ENCODE peak calls at places on chromosomes 1 and 21, in nine cellular contexts. T is Daoy; G is iPS-NIHi11; S is H9; B is neural progenitor cell; J is NCI-H1417; F is M059J; P is T-helper 22 cell; X is naive thymus-derived CD8-positive, alpha-beta T cell. U is an unnamed sample.

GRCh38 chr1:77671836-77672235 is 10.6 kb downstream of the ZZZ3 start:
- DNase-seq in G (no peak), T (peak), P (no peak), J (no peak), X (no peak), B (no peak), S (no peak), F (peak), U (peak)

GRCh38 chr1:156704930-156705320 is 458 bp downstream of the CRABP2 start:
- DNase-seq in G (no peak), T (peak), F (peak), S (no peak), P (no peak), B (peak), J (peak), X (no peak), U (peak)

GRCh38 chr1:20248954-20249612 is 41.6 kb upstream of the VWA5B1 start:
- DNase-seq in X (peak), B (no peak), J (no peak), F (peak), P (no peak), T (no peak), G (no peak), S (no peak), U (no peak)

GRCh38 chr1:183159960-183160359 is 26.1 kb upstream of the LAMC2 start:
- DNase-seq in S (no peak), B (no peak), X (no peak), G (peak), T (peak), P (no peak), F (peak), J (peak), U (peak)

GRCh38 chr1:15700510-15700909 is 16.4 kb downstream of the PLEKHM2 start:
- DNase-seq in F (no peak), P (no peak), S (no peak), J (no peak), T (no peak), B (no peak), X (no peak), G (no peak), U (no peak)

GRCh38 chr1:27099154-27099903 is 55.6 kb downstream of the SLC9A1 start:
- DNase-seq in S (no peak), T (peak), J (peak), B (peak), P (no peak), F (peak), G (no peak), X (no peak), U (peak)

GRCh38 chr1:46677339-46677738 is 5.7 kb downstream of the TEX38 start:
- DNase-seq in P (no peak), S (no peak), G (peak), F (no peak), B (peak), T (no peak), X (no peak), J (no peak), U (no peak)

GRCh38 chr21:45049725-45050359 is 24.5 kb upstream of the ADARB1 start:
- DNase-seq in F (no peak), P (no peak), G (no peak), S (no peak), T (no peak), J (no peak), X (no peak), B (peak), U (no peak)

GRCh38 chr1:203380395-203381150 is 29.7 kb upstream of the FMOD start:
- DNase-seq in S (no peak), G (peak), B (no peak), X (no peak), T (no peak), P (no peak), F (no peak), J (no peak), U (no peak)

GRCh38 chr1:205091043-205091740 is 6.9 kb upstream of the TMEM81 start:
- DNase-seq in S (no peak), J (no peak), B (no peak), G (no peak), T (no peak), F (no peak), P (no peak), X (no peak), U (no peak)

GRCh38 chr1:232209357-232209756 is 420.6 kb downstream of the SIPA1L2 start:
- DNase-seq in G (no peak), T (no peak), J (no peak), F (peak), B (no peak), P (no peak), X (no peak), S (no peak), U (peak)

GRCh38 chr1:212749924-212750535 is 41.5 kb downstream of the NSL1 start:
- DNase-seq in X (peak), P (no peak), S (peak), G (peak), B (peak), J (peak), T (peak), F (peak), U (peak)

GRCh38 chr1:11456970-11457369 is 22.0 kb upstream of the DISP3 start:
- DNase-seq in B (no peak), X (no peak), J (no peak), P (no peak), S (no peak), T (no peak), G (no peak), F (no peak), U (no peak)

GRCh38 chr1:2593251-2593878 is 6.8 kb downstream of the PRXL2B start:
- DNase-seq in G (no peak), X (no peak), S (no peak), B (no peak), P (no peak), J (no peak), T (no peak), F (no peak), U (no peak)

GRCh38 chr1:89842547-89843278 is 21.9 kb downstream of the LRRC8D start:
- DNase-seq in S (no peak), X (no peak), G (no peak), J (no peak), T (peak), P (no peak), F (no peak), B (no peak), U (no peak)

GRCh38 chr1:209805875-209806760 is at the start of gene IRF6:
- DNase-seq in T (no peak), B (peak), J (peak), X (peak), S (peak), F (no peak), G (peak), P (peak), U (peak)

GRCh38 chr1:3931310-3931700 is 31.2 kb upstream of the C1orf174 start:
- DNase-seq in P (no peak), B (no peak), G (no peak), J (no peak), X (no peak), S (no peak), T (no peak), F (no peak), U (no peak)

GRCh38 chr1:13737388-13737787 is 37.4 kb downstream of the PRDM2 start:
- DNase-seq in X (no peak), F (no peak), S (no peak), J (peak), B (no peak), P (no peak), T (no peak), G (peak), U (no peak)

GRCh38 chr1:143691400-143691891 is 280.3 kb downstream of the FAM72C start:
- DNase-seq in G (no peak), F (no peak), B (no peak), T (peak), J (no peak), P (no peak), X (no peak), S (no peak), U (peak)

GRCh38 chr21:37198989-37199924 is 67.9 kb downstream of the VPS26C start:
- DNase-seq in T (peak), F (peak), G (peak), S (no peak), J (no peak), B (no peak), X (no peak), P (no peak), U (peak)

GRCh38 chr21:23887709-23888303 is 1719.5 kb downstream of the MRPL39 start:
- DNase-seq in G (no peak), T (peak), S (no peak), X (peak), J (no peak), P (no peak), B (no peak), F (no peak), U (no peak)

GRCh38 chr1:233796146-233796798 is 108.2 kb upstream of the SLC35F3 start:
- DNase-seq in F (peak), T (no peak), J (no peak), P (no peak), B (no peak), S (no peak), X (no peak), G (no peak), U (no peak)

GRCh38 chr1:243499248-243499647 is 243.4 kb downstream of the SDCCAG8 start:
- DNase-seq in X (no peak), P (no peak), F (no peak), S (no peak), J (no peak), T (no peak), B (no peak), G (no peak), U (no peak)

GRCh38 chr1:165924096-165924495 is 96.7 kb downstream of the UCK2 start:
- DNase-seq in P (no peak), S (no peak), G (no peak), B (no peak), X (no peak), T (no peak), J (no peak), F (no peak), U (no peak)

GRCh38 chr1:51946300-51946699 is 44.2 kb downstream of the RAB3B start:
- DNase-seq in S (no peak), J (no peak), B (no peak), X (no peak), G (no peak), F (no peak), P (no peak), T (no peak), U (no peak)

GRCh38 chr1:235401251-235401650 is 34.0 kb downstream of the TBCE start:
- DNase-seq in P (no peak), T (no peak), B (no peak), G (no peak), J (no peak), S (no peak), X (no peak), F (no peak), U (no peak)

GRCh38 chr1:41618871-41619270 is 134.4 kb upstream of the EDN2 start:
- DNase-seq in X (no peak), S (no peak), F (no peak), T (no peak), G (no peak), P (no peak), J (no peak), B (no peak), U (no peak)

GRCh38 chr1:20366766-20367602 is 76.3 kb downstream of the VWA5B1 start:
- DNase-seq in P (no peak), G (peak), T (peak), F (peak), X (no peak), S (peak), B (peak), J (peak), U (peak)

GRCh38 chr1:54846716-54847284 is 40.2 kb downstream of the DHCR24 start:
- DNase-seq in T (no peak), G (no peak), B (no peak), X (no peak), S (peak), F (no peak), J (no peak), P (no peak), U (no peak)

GRCh38 chr1:202589190-202589680 is 121.0 kb downstream of the SYT2 start:
- DNase-seq in S (peak), X (no peak), B (no peak), T (peak), P (no peak), G (peak), J (no peak), F (peak), U (peak)

GRCh38 chr1:1757422-1758058 is 20.7 kb downstream of the NADK start:
- DNase-seq in G (no peak), X (no peak), P (no peak), S (no peak), J (no peak), F (no peak), T (no peak), B (no peak), U (no peak)

GRCh38 chr1:77781683-77782082 is 2.2 kb downstream of the MIGA1 start:
- DNase-seq in G (no peak), P (no peak), B (no peak), F (no peak), J (no peak), X (no peak), S (no peak), T (no peak), U (no peak)

GRCh38 chr1:18602533-18603211 is 28.0 kb upstream of the PAX7 start:
- DNase-seq in P (no peak), G (no peak), F (no peak), J (no peak), S (no peak), T (no peak), X (no peak), B (no peak), U (no peak)

GRCh38 chr21:31656199-31657095 is 3.0 kb upstream of the SOD1 start:
- DNase-seq in F (peak), S (no peak), J (no peak), B (no peak), G (no peak), T (peak), X (no peak), P (no peak), U (peak)

GRCh38 chr1:34460193-34460592 is 283.5 kb downstream of the C1orf94 start:
- DNase-seq in S (peak), T (peak), X (peak), F (peak), P (no peak), G (peak), B (peak), J (peak), U (no peak)

GRCh38 chr1:178174539-178174938 is 80.6 kb downstream of the RASAL2 start:
- DNase-seq in B (no peak), T (no peak), X (no peak), J (no peak), P (no peak), S (no peak), G (no peak), F (no peak), U (no peak)

GRCh38 chr1:89949991-89950624 is 44.8 kb upstream of the ZNF326 start:
- DNase-seq in T (no peak), F (no peak), S (no peak), X (no peak), G (no peak), B (peak), P (no peak), J (no peak), U (no peak)

GRCh38 chr1:234944439-234945369 is 183.9 kb downstream of the TOMM20 start:
- DNase-seq in F (no peak), T (no peak), P (no peak), B (no peak), X (no peak), J (no peak), G (no peak), S (no peak), U (no peak)

GRCh38 chr1:109796484-109797305 is 33.0 kb upstream of the EPS8L3 start:
- DNase-seq in F (peak), T (peak), X (no peak), S (no peak), J (no peak), G (no peak), P (no peak), B (no peak), U (no peak)

GRCh38 chr1:225999912-226000337 is 782 bp upstream of the SDE2 start:
- DNase-seq in F (no peak), G (no peak), B (no peak), X (peak), J (no peak), S (no peak), P (peak), T (no peak), U (no peak)

U was measured in mammary epithelial cell.